ENCODE peak calls at places on chromosomes 11 and 22, in seven cellular contexts. Q is upper lobe of right lung, J is fibroblast of mammary gland, H is psoas muscle, W is astrocyte of the cerebellum, U is neural crest cell, T is H9. E is an unnamed sample.

GRCh38 chr11:116927163-116927772 is 89.8 kb upstream of the APOA1 start:
- DNase-seq in Q (no peak), J (peak), H (no peak), W (no peak), U (peak), T (no peak), E (no peak)

GRCh38 chr11:26319906-26320305 is 12.0 kb upstream of the ANO3 start:
- DNase-seq in Q (no peak), J (peak), H (no peak), W (no peak), U (no peak), T (peak), E (no peak)

GRCh38 chr11:9315078-9315688 is 790 bp upstream of the TMEM41B start:
- DNase-seq in Q (no peak), J (peak), H (no peak), W (no peak), U (peak), T (no peak), E (no peak)

GRCh38 chr11:70700871-70701270 is 302.5 kb downstream of the CTTN start:
- DNase-seq in Q (peak), J (no peak), H (no peak), W (no peak), U (no peak), T (no peak), E (no peak)

GRCh38 chr22:46584081-46584903 is 35.9 kb upstream of the GRAMD4 start:
- DNase-seq in Q (peak), J (peak), H (peak), W (no peak), U (no peak), T (peak), E (no peak)

GRCh38 chr11:79922641-79923040 is 481.8 kb upstream of the TENM4 start:
- DNase-seq in Q (no peak), J (no peak), H (no peak), W (no peak), U (no peak), T (no peak), E (no peak)

GRCh38 chr11:130890039-130890745 is 26.1 kb downstream of the SNX19 start:
- DNase-seq in Q (no peak), J (no peak), H (no peak), W (no peak), U (no peak), T (no peak), E (no peak)

GRCh38 chr22:49676230-49676629 is 151.4 kb downstream of the BRD1 start:
- DNase-seq in Q (no peak), J (no peak), H (no peak), W (no peak), U (no peak), T (no peak), E (no peak)

GRCh38 chr22:19039796-19040580 is 82.2 kb downstream of the DGCR2 start:
- DNase-seq in Q (peak), J (no peak), H (peak), W (no peak), U (no peak), T (peak), E (no peak)

GRCh38 chr22:36197065-36197440 is 4.6 kb downstream of the APOL4 start:
- DNase-seq in Q (no peak), J (peak), H (peak), W (peak), U (peak), T (peak), E (peak)

GRCh38 chr22:20552450-20552894 is 45.1 kb downstream of the MED15 start:
- DNase-seq in Q (no peak), J (peak), H (peak), W (no peak), U (no peak), T (no peak), E (no peak)

GRCh38 chr22:20550057-20550817 is 42.8 kb downstream of the MED15 start:
- DNase-seq in Q (no peak), J (peak), H (peak), W (no peak), U (no peak), T (no peak), E (no peak)

GRCh38 chr22:20550851-20551744 is 43.7 kb downstream of the MED15 start:
- DNase-seq in Q (no peak), J (peak), H (no peak), W (no peak), U (peak), T (peak), E (no peak)

GRCh38 chr22:20552913-20553401 is 45.5 kb downstream of the MED15 start:
- DNase-seq in Q (no peak), J (peak), H (peak), W (no peak), U (no peak), T (no peak), E (no peak)

GRCh38 chr22:20551805-20552449 is 44.5 kb downstream of the MED15 start:
- DNase-seq in Q (no peak), J (no peak), H (peak), W (no peak), U (no peak), T (no peak), E (no peak)
- TF ChIP-seq CTCF in Q (peak), J (peak), H (peak), W (peak), U (peak), T (no peak), E (peak)

DNA sequence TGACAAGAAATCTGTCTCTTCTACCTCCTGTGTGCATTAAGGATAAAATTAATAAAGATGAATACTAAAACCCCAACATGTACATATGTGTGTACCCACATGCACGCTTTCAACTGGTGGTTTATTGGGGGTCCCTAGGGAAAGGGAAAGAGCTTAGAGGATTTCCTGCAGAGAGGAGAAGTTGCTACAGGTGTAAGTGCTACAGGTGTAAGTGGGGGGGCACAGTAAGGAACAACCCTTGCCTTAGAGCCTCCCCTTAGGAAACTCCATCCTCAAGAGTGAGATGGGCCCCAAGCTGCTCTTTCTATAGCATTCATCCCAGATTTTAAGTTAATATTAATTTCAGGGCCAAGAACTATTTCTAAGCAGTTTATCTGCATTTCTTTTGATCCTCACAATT is 11.9 kb upstream of the ABCC8 start:
- DNase-seq in Q (no peak), J (no peak), H (no peak), W (no peak), U (no peak), T (no peak), E (no peak)
- TF ChIP-seq CTCF in Q (no peak), J (no peak), H (no peak), W (no peak), U (no peak), T (no peak), E (no peak)

GRCh38 chr11:22203281-22203680 is 10.4 kb downstream of the ANO5 start:
- DNase-seq in Q (no peak), J (no peak), H (no peak), W (no peak), U (no peak), T (no peak), E (no peak)
- TF ChIP-seq CTCF in Q (no peak), J (no peak), H (no peak), W (no peak), U (no peak), T (no peak), E (no peak)

GRCh38 chr22:26670459-26670858 is 13.1 kb downstream of the MIAT start:
- DNase-seq in Q (no peak), J (no peak), H (no peak), W (no peak), U (no peak), T (no peak), E (no peak)

GRCh38 chr22:26667140-26667539 is 9.8 kb downstream of the MIAT start:
- DNase-seq in Q (no peak), J (no peak), H (no peak), W (no peak), U (no peak), T (no peak), E (no peak)

GRCh38 chr22:26671317-26672059 is 14.1 kb downstream of the MIAT start:
- DNase-seq in Q (peak), J (no peak), H (peak), W (no peak), U (no peak), T (no peak), E (no peak)

GRCh38 chr22:26672060-26672471 is 14.7 kb downstream of the MIAT start:
- DNase-seq in Q (no peak), J (no peak), H (no peak), W (no peak), U (no peak), T (no peak), E (no peak)

DNA sequence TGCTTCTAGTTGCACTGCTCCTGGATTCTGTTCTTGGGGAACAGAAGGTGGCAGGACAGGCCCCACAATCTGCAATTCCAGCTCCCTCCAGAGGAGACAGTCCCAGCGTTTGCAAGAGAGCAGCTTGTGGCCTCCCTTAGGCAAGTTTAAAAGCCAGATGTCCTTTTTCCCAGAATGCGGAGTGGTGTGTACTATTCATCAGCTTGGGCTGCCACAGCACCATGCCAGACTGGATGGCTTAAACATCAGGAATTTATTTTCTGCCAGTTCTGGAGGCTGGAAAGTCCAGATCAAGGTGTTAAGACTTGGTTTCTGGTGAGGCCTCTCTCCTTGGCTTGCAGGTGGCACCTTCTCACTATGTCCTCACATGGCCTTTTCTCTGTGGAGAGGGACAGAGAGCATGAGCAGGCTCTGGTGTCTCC is 11.7 kb downstream of the MIAT start:
- DNase-seq in Q (no peak), J (peak), H (no peak), W (no peak), U (peak), T (peak), E (no peak)
- TF ChIP-seq CTCF in Q (peak), J (peak), H (peak), W (peak), U (peak), T (peak), E (peak)

GRCh38 chr11:118430956-118431355 is 5.3 kb upstream of the KMT2A start:
- DNase-seq in Q (no peak), J (no peak), H (no peak), W (no peak), U (no peak), T (no peak), E (no peak)
- TF ChIP-seq CTCF in Q (no peak), J (no peak), H (no peak), W (peak), U (no peak), T (no peak), E (no peak)

GRCh38 chr11:133047036-133047800 is 485.1 kb downstream of the OPCML start:
- DNase-seq in Q (no peak), J (no peak), H (no peak), W (no peak), U (no peak), T (no peak), E (no peak)

GRCh38 chr11:133052537-133052936 is 479.8 kb downstream of the OPCML start:
- DNase-seq in Q (no peak), J (no peak), H (no peak), W (no peak), U (no peak), T (no peak), E (no peak)

GRCh38 chr11:133049244-133050019 is 482.9 kb downstream of the OPCML start:
- DNase-seq in Q (no peak), J (no peak), H (no peak), W (no peak), U (no peak), T (no peak), E (no peak)
- TF ChIP-seq CTCF in Q (no peak), J (no peak), H (no peak), W (no peak), U (no peak), T (no peak), E (no peak)

GRCh38 chr11:565921-566509 is 5.2 kb downstream of the RASSF7 start:
- DNase-seq in Q (no peak), J (no peak), H (no peak), W (no peak), U (no peak), T (peak), E (no peak)
- TF ChIP-seq CTCF in Q (no peak), J (no peak), H (no peak), W (no peak), U (no peak), T (no peak), E (no peak)

DNA sequence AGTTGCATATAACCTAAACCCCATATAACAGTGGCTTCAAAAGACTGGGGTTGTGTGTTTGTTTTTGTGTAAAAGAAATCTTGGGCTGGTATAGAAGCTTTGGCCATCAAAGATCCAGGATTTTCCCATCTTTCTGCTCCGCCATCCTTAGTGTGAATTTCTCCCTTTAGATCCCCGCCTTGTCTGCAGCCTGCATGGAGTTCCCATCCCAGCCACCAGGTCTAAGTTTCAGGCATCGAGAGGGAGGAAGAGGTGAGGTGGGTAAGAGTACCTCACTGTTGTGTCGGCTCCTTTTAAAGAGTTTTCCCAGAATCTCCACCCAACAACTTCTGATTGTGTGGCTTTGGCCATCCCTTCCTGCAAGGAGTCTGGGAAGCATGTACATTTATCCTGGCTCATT is 195.5 kb upstream of the SORL1-AS1 start:
- DNase-seq in Q (no peak), J (no peak), H (no peak), W (no peak), U (no peak), T (no peak), E (no peak)
- TF ChIP-seq CTCF in Q (no peak), J (no peak), H (no peak), W (peak), U (no peak), T (peak), E (no peak)

DNA sequence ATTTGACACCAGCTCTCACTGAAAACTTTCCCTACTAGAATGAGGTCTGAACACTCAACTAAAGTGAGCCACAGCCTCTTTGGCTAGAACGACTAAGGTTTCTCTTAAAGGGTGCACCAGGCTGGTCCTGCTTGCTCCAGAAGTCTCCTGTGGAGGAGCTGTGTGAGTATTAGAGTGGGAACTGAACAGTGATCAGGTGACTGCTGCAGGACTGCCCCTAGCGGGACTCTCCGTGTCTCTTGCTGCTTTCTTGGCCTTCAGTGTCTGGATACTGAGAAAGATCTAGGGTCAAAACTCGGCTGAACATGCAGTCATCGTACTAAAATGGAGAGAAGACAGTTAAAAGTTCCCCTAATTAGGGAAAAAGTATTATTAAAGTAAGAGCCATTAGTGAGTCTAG is 34.6 kb downstream of the FAM118A start:
- DNase-seq in Q (no peak), J (peak), H (no peak), W (no peak), U (no peak), T (peak), E (no peak)
- TF ChIP-seq CTCF in Q (no peak), J (peak), H (peak), W (peak), U (peak), T (peak), E (peak)

DNA sequence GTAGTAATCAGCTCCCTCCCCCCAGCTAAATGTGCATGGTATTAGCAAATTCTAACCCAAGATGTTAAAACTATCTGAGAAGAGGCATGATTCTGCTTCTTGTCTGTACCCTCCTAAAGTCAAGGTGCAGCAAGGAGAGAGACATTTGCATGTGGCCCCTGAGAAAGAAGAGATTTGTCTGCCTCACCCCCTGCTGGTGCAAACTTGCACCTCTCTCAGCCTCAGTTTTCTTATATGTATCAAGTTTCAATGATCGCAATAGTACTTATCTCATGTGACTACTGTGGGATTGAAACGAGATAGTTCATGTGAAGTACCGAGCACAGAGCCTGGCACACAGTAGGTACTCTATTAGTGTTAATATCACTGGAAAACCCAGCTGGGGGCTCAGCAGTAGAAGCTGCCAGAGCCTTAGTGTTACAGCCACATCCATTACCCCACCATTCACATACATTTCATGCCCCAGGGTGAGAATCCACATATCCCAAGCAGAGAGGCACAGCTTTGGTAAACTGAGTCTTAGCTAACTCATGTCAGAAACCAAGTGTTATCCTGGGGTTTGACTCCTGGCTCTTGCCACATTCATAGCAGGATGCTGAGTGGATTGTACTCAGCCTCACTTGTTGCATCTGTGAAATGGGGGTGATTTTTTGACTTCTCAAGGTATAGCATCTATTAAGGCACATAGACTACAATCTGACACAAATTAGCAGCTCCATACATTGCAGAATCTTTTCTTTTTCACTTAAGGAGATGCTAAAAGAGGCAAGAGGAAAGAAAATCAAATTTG is 24.9 kb downstream of the CD44 start:
- DNase-seq in Q (no peak), J (no peak), H (no peak), W (no peak), U (no peak), T (no peak), E (no peak)
- TF ChIP-seq CTCF in Q (peak), J (peak), H (no peak), W (peak), U (peak), T (peak), E (peak)